ENCODE peak calls at places on chromosome 18, in seven cellular contexts. E is neural progenitor cell, V is iPS DF 6.9, D is esophagus squamous epithelium, I is testis, J is K562, O is heart left ventricle. N is an unnamed sample. For H3K9me3, the result is how much of the 10 kb centered on the place peaks cover.

GRCh38 chr18:58135170-58135569 is 91.1 kb downstream of the NEDD4L start:
- DNase-seq in I (no peak), O (no peak), J (no peak), D (no peak), V (no peak), E (no peak), N (no peak)

GRCh38 chr18:5478261-5478660 is 65.5 kb downstream of the EPB41L3 start:
- DNase-seq in I (no peak), V (no peak), E (no peak), O (no peak), J (no peak), D (no peak), N (no peak)

GRCh38 chr18:13281406-13281805 is 62.8 kb downstream of the LDLRAD4 start:
- DNase-seq in I (no peak), O (no peak), E (no peak), V (no peak), J (no peak), D (no peak), N (no peak)

GRCh38 chr18:52228158-52228557 is 111.8 kb upstream of the DCC start:
- DNase-seq in J (no peak), D (no peak), I (no peak), O (no peak), E (peak), V (peak), N (no peak)

GRCh38 chr18:3454365-3455089 is 4.6 kb downstream of the TGIF1 start:
- DNase-seq in I (peak), O (peak), J (peak), D (no peak), V (no peak), E (peak), N (no peak)

GRCh38 chr18:47838396-47838795 is 92.1 kb downstream of the SMAD2 start:
- DNase-seq in V (no peak), J (no peak), E (no peak), D (no peak), I (no peak), O (no peak), N (no peak)

GRCh38 chr18:555705-556402 is 24.3 kb upstream of the CETN1 start:
- DNase-seq in J (no peak), D (no peak), I (no peak), O (no peak), E (no peak), V (no peak), N (no peak)

GRCh38 chr18:11696451-11696850 is 7.4 kb downstream of the GNAL start:
- DNase-seq in V (no peak), D (no peak), J (no peak), I (no peak), O (no peak), E (no peak), N (no peak)

GRCh38 chr18:52723456-52724065 is 383.6 kb downstream of the DCC start:
- DNase-seq in V (no peak), O (no peak), I (no peak), J (no peak), D (no peak), E (peak), N (no peak)

GRCh38 chr18:10927980-10928605 is 221.3 kb downstream of the PIEZO2 start:
- DNase-seq in E (no peak), O (no peak), V (no peak), I (no peak), D (no peak), J (no peak), N (no peak)

GRCh38 chr18:28584726-28585125 is 407.8 kb upstream of the CDH2 start:
- DNase-seq in E (peak), V (peak), O (no peak), I (no peak), D (no peak), J (no peak), N (no peak)

GRCh38 chr18:10006261-10006903 is 92.6 kb downstream of the VAPA start:
- DNase-seq in E (no peak), J (no peak), I (no peak), V (no peak), D (no peak), O (no peak), N (no peak)

GRCh38 chr18:48785091-48785614 is 165.6 kb downstream of the SMAD7 start:
- DNase-seq in I (no peak), D (no peak), J (no peak), V (no peak), O (no peak), E (no peak), N (no peak)

GRCh38 chr18:32469190-32469611 is 1.5 kb downstream of the GAREM1 start:
- DNase-seq in V (no peak), I (peak), O (peak), D (no peak), E (peak), J (peak), N (no peak)

GRCh38 chr18:60675801-60676200 is 303.2 kb upstream of the MC4R start:
- DNase-seq in I (no peak), O (no peak), J (no peak), V (no peak), E (no peak), D (no peak), N (no peak)

GRCh38 chr18:22093731-22094374 is 75.5 kb upstream of the GATA6 start:
- DNase-seq in E (no peak), V (no peak), I (no peak), O (no peak), J (peak), D (no peak), N (no peak)
- H3K9me3 ChIP-seq in E (under half), V (under half), I (under half), O (under half), J (under half), D (under half), N (under half)

GRCh38 chr18:61882296-61883004 is 10.4 kb downstream of the RNF152 start:
- DNase-seq in O (no peak), D (no peak), I (no peak), J (no peak), E (no peak), V (no peak), N (no peak)

GRCh38 chr18:61876899-61877298 is 15.9 kb downstream of the RNF152 start:
- DNase-seq in E (peak), J (no peak), I (no peak), D (no peak), O (no peak), V (no peak), N (no peak)
- H3K9me3 ChIP-seq in E (under half), J (under half), I (under half), D (under half), O (under half), V (under half), N (under half)

DNA sequence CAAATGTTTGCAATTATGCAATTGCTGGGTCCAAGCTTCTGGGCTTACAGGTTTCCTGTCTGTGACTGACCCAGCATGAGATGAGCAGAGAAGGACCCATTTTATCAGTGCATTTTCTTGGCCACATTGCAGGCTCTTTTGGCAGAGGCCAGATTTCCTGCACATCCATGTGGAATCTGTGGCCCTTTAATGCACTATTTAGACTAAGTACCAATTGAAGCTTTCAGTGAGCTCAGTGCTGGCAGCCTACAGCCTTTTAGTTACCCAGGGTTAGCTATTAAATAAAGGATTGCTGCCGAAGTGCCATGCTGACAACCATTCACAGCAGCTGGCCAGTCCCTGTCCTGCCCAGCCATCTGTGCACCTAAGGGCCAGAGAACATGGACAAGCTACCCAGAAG is 165.0 kb downstream of the ANKRD30B start:
- DNase-seq in O (no peak), D (no peak), E (no peak), V (no peak), I (no peak), J (no peak), N (no peak)
- H3K9me3 ChIP-seq in O (under half), D (under half), E (under half), V (under half), I (under half), J (under half), N (under half)

DNA sequence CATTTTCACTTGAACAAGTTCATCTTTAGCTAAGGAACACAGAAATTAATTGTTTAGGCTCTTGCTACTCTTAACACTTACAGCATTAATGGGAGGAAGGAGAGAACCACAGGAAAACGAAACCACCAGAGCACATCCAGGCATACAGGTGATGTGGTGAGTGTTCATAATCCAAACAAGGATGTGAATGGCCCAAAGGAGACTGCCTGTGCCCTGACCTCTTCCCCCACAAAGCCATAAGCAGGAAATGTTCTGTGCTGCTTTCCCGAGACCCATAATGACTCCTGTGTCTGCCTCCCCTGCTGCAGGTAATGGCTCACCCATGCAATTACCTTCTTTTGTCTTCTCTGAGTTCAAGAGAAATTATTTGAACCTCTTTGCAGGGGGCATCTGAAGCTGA is 295.9 kb upstream of the LINC00305 start:
- DNase-seq in V (no peak), D (no peak), J (no peak), O (no peak), I (no peak), E (no peak), N (no peak)
- H3K9me3 ChIP-seq in V (under half), D (under half), J (under half), O (under half), I (under half), E (under half), N (under half)

GRCh38 chr18:76788571-76789317 is 33.6 kb upstream of the ZNF236 start:
- DNase-seq in O (no peak), V (no peak), I (peak), E (no peak), D (no peak), J (no peak), N (no peak)
- H3K9me3 ChIP-seq in O (under half), V (under half), I (under half), E (under half), D (under half), J (under half), N (under half)

DNA sequence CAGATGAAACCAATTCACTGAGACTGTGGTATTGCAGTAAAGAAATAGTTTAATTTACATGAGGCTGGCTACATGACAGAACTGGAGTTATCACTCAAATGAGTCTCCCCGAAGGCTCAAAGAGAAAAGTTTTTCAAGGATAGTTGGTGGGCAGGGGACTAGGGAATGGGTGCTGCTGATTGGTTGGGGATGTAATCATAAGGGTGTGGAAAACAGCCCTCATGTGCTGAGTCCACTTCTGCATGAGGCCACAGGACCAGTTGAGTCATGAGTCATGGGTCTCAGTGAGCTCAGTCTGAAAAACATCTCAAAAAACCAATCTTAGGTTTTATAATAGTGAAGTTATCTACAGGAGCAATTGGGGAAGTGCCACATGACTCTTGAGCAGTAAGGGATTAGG is 173.1 kb upstream of the NDUFV2 start:
- DNase-seq in E (no peak), J (no peak), V (no peak), O (no peak), D (no peak), I (no peak), N (no peak)
- H3K9me3 ChIP-seq in E (under half), J (under half), V (under half), O (under half), D (under half), I (under half), N (under half)

GRCh38 chr18:79914614-79915160 is 36.8 kb downstream of the SLC66A2 start:
- DNase-seq in V (no peak), D (no peak), E (no peak), O (no peak), J (no peak), I (peak), N (no peak)
- H3K9me3 ChIP-seq in V (under half), D (under half), E (under half), O (under half), J (under half), I (under half), N (under half)

GRCh38 chr18:64330161-64330560 is 181.3 kb upstream of the LINC00305 start:
- DNase-seq in E (peak), D (no peak), V (peak), O (no peak), J (no peak), I (peak), N (no peak)
- H3K9me3 ChIP-seq in E (under half), D (under half), V (under half), O (under half), J (under half), I (under half), N (under half)